ENCODE peak calls at places on chromosomes 11 and 22, in five cellular contexts. X is A549; O is stimulated activated CD4-positive, alpha-beta T cell treated with anti-CD3 and anti-CD28 coated beads, Interleukin-1b, Interleukin-23, amount 100 ng/mL, for 24 hours; K is IMR-90; Q is coronary artery. R is an unnamed sample.
A peak's percentile ranks its signal among the peaks of the same experiment; 100 is the strongest.

GRCh38 chr22:35604671-35605457 is 12.3 kb downstream of the MB start:
- DNase-seq in K (no peak), Q (no peak), X (no peak), O (no peak), R (no peak)

GRCh38 chr22:25048659-25049657 is 96.4 kb downstream of the KIAA1671 start:
- DNase-seq in X (peak; percentile 64), O (peak; percentile 70), Q (no peak), K (peak; percentile 23), R (peak; percentile 77)

GRCh38 chr11:30522825-30523224 is 63.3 kb downstream of the MPPED2 start:
- DNase-seq in K (no peak), X (no peak), O (no peak), Q (no peak), R (no peak)

GRCh38 chr11:64974124-64974523 is 2.2 kb upstream of the MAJIN start:
- DNase-seq in O (no peak), K (no peak), X (no peak), Q (no peak), R (no peak)

GRCh38 chr11:69746780-69747742 is 28.1 kb downstream of the FGF4 start:
- DNase-seq in Q (no peak), O (no peak), X (no peak), K (no peak), R (no peak)

GRCh38 chr22:29265306-29265705 is 2.5 kb downstream of the RHBDD3 start:
- DNase-seq in Q (no peak), O (no peak), K (no peak), X (no peak), R (no peak)

GRCh38 chr22:27780161-27780575 is 21.4 kb downstream of the MN1 start:
- DNase-seq in O (no peak), K (no peak), X (no peak), Q (no peak), R (no peak)

GRCh38 chr11:83047515-83048225 is 24.0 kb downstream of the RAB30 start:
- DNase-seq in O (no peak), Q (no peak), X (no peak), K (peak; percentile 65), R (no peak)

GRCh38 chr11:94400839-94401772 is at the start of gene GPR83:
- DNase-seq in Q (peak; percentile 64), X (no peak), K (peak; percentile 12), O (no peak), R (no peak)

GRCh38 chr11:1218256-1218787 is 4.5 kb upstream of the MUC5B start:
- DNase-seq in Q (no peak), X (no peak), O (no peak), K (no peak), R (no peak)

GRCh38 chr11:23789938-23790371 is 706.9 kb upstream of the LUZP2 start:
- DNase-seq in X (no peak), Q (no peak), K (peak; percentile 86), O (no peak), R (no peak)

GRCh38 chr11:19242184-19242932 is 1.6 kb upstream of the E2F8 start:
- DNase-seq in O (no peak), Q (no peak), K (no peak), X (no peak), R (no peak)

GRCh38 chr11:118370774-118371173 is 11.4 kb downstream of the UBE4A start:
- DNase-seq in K (no peak), Q (no peak), X (no peak), O (no peak), R (no peak)

GRCh38 chr11:101034076-101034475 is 95.5 kb downstream of the PGR start:
- DNase-seq in K (no peak), X (no peak), Q (peak; percentile 75), O (no peak), R (peak; percentile 58)

GRCh38 chr11:91156041-91156440 is 933.2 kb upstream of the CHORDC1 start:
- DNase-seq in O (no peak), Q (no peak), K (no peak), X (no peak), R (no peak)

GRCh38 chr11:67113231-67113721 is 5.8 kb upstream of the KDM2A start:
- DNase-seq in K (no peak), O (no peak), Q (no peak), X (no peak), R (no peak)

GRCh38 chr22:30420401-30421178 is 5.0 kb upstream of the MTFP1 start:
- DNase-seq in Q (no peak), X (no peak), K (peak; percentile 90), O (no peak), R (no peak)

GRCh38 chr11:8593935-8594909 is at the start of gene STK33:
- DNase-seq in Q (no peak), K (no peak), X (peak; percentile 53), O (no peak), R (peak; percentile 81)

GRCh38 chr22:47192651-47193437 is 430.4 kb downstream of the TBC1D22A start:
- DNase-seq in K (no peak), O (no peak), Q (peak; percentile 67), X (peak; percentile 42), R (peak; percentile 49)

GRCh38 chr22:29861672-29862297 is 21.2 kb upstream of the MTMR3 start:
- DNase-seq in Q (peak; percentile 35), X (no peak), K (no peak), O (no peak), R (no peak)

R was measured in heart left ventricle.